ENCODE peak calls at places on chromosomes 7 and 10, in four cellular contexts. N is left ventricle myocardium inferior, M is sigmoid colon, P is tibial artery. F is an unnamed sample. For H3K4me1, the result is how much of the 10 kb centered on the place peaks cover.

GRCh38 chr7:86647340-86648094 is 3.8 kb downstream of the GRM3 start:
- DNase-seq in N (no peak), P (no peak), M (no peak), F (no peak)

GRCh38 chr7:1770331-1770730 is 100.3 kb downstream of the ELFN1 start:
- DNase-seq in N (no peak), M (no peak), P (no peak), F (no peak)

GRCh38 chr7:95056107-95056689 is 148.8 kb downstream of the PPP1R9A start:
- DNase-seq in N (no peak), M (no peak), P (no peak), F (no peak)

GRCh38 chr7:90568213-90568612 is 27.9 kb upstream of the CDK14 start:
- DNase-seq in M (no peak), N (no peak), P (no peak), F (no peak)

GRCh38 chr10:98373691-98374090 is 41.3 kb downstream of the PYROXD2 start:
- DNase-seq in P (no peak), M (no peak), N (no peak), F (no peak)

GRCh38 chr10:63711866-63712716 is 190.9 kb downstream of the REEP3 start:
- DNase-seq in P (peak), M (peak), N (peak), F (no peak)

GRCh38 chr10:11489591-11489990 is 121.9 kb downstream of the USP6NL start:
- DNase-seq in N (no peak), P (no peak), M (no peak), F (no peak)

GRCh38 chr10:31242902-31243301 is 76.1 kb upstream of the ZEB1 start:
- DNase-seq in N (no peak), M (no peak), P (no peak), F (no peak)

GRCh38 chr10:73095479-73096021 is 1.1 kb downstream of the P4HA1 start:
- DNase-seq in P (peak), N (peak), M (peak), F (no peak)

GRCh38 chr7:94060772-94061171 is 56.6 kb upstream of the BET1 start:
- DNase-seq in P (no peak), N (no peak), M (no peak), F (no peak)

GRCh38 chr10:89092981-89093380 is 102.4 kb downstream of the FAS start:
- DNase-seq in M (no peak), P (no peak), N (no peak), F (no peak)

GRCh38 chr10:89003344-89003743 is 12.7 kb downstream of the FAS start:
- DNase-seq in M (no peak), N (no peak), P (no peak), F (no peak)

GRCh38 chr10:98262571-98262970 is 5.4 kb downstream of the LOXL4 start:
- DNase-seq in N (peak), M (no peak), P (no peak), F (no peak)

GRCh38 chr7:123674399-123675091 is 18.9 kb downstream of the LMOD2 start:
- DNase-seq in N (no peak), P (no peak), M (no peak), F (no peak)

GRCh38 chr10:87093461-87094372 is 926 bp downstream of the GLUD1 start:
- DNase-seq in M (peak), N (peak), P (peak), F (peak)

GRCh38 chr7:1725199-1725701 is 55.2 kb downstream of the ELFN1 start:
- DNase-seq in M (no peak), N (peak), P (no peak), F (no peak)

GRCh38 chr7:101420436-101420835 is 57.8 kb downstream of the COL26A1 start:
- DNase-seq in M (no peak), P (no peak), N (no peak), F (no peak)

GRCh38 chr7:78970440-78970916 is 483.0 kb downstream of the MAGI2 start:
- DNase-seq in M (no peak), N (no peak), P (no peak), F (no peak)

GRCh38 chr10:13720699-13721098 is 133.9 kb downstream of the PRPF18 start:
- DNase-seq in N (no peak), M (no peak), P (no peak), F (no peak)

GRCh38 chr7:114631249-114631822 is 216.7 kb downstream of the FOXP2 start:
- DNase-seq in M (no peak), P (no peak), N (no peak), F (no peak)

GRCh38 chr10:109429956-109430760 is 493.2 kb downstream of the XPNPEP1 start:
- DNase-seq in M (no peak), P (peak), N (no peak), F (no peak)

GRCh38 chr7:95525503-95525902 is 39.8 kb downstream of the ASB4 start:
- DNase-seq in P (no peak), M (no peak), N (no peak), F (no peak)

GRCh38 chr7:135678612-135679575 is 16.6 kb downstream of the STMP1 start:
- DNase-seq in M (peak), N (no peak), P (no peak), F (no peak)

DNA sequence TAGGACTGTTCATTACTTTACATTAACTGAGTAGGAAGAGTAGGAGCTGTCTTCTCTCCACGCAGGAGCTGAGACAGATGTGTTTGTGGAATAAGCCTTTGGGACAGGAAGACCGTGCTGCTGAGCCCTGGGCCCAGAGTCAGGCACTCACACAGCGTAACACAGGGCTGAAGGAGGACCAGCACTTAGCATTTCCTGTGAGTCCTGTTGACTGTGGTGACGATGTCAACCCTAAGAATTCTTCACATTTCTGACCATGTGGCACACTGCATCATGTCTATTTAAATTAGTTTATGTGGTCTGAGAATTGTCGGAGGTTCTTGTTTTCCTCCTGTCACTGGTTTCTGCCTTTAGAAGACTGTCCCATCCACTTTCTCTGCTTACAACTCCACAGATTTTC is 117.2 kb downstream of the PIP4K2A start:
- DNase-seq in P (no peak), N (no peak), M (no peak), F (no peak)
- H3K27ac ChIP-seq in P (no peak), N (no peak), M (no peak), F (peak)

DNA sequence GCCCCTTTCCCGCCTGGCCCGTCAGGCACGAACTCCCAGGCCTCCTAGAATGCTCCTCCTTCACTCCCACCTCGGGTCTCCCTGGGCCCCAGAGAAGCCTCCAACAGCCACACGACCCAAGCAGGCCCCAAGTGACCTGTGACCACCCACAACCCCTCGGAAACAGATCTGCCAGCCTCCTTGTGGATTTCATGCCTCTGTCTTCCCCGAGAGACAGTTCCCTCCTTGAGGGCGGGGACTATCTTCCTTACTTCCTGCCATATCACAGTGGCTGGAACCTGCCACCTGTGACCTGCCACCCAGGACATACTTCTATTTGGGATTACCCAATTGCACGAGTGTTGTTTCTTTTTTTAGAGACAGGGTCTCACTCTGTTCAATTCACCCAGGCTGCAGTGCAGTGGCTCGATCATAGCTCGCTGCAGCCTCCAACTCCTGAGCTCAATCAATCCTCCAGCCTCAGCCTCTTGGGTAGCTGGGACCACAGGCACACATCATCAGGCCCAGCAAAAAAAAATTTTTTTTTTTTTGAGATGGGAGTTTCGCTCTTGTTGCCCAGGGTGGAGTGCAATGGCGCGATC is 25.9 kb downstream of the TNRC18 start:
- DNase-seq in M (no peak), N (no peak), P (no peak), F (no peak)
- H3K4me1 ChIP-seq in M (under half), N (under half), P (under half), F (under half)

GRCh38 chr10:77837248-77837924 is 89.2 kb downstream of the DLG5 start:
- DNase-seq in P (no peak), M (peak), N (no peak), F (peak)
- TF ChIP-seq CTCF in P (no peak), M (no peak), N (no peak), F (no peak)

GRCh38 chr7:44561962-44562621 is 11.6 kb downstream of the DDX56 start:
- DNase-seq in N (no peak), M (no peak), P (peak), F (no peak)

GRCh38 chr7:44561481-44561880 is 12.2 kb downstream of the DDX56 start:
- DNase-seq in P (peak), N (no peak), M (no peak), F (no peak)

GRCh38 chr7:44563171-44563679 is 10.5 kb downstream of the DDX56 start:
- DNase-seq in P (peak), M (no peak), N (no peak), F (no peak)

GRCh38 chr7:44557485-44557884 is 16.2 kb downstream of the DDX56 start:
- DNase-seq in M (no peak), P (no peak), N (no peak), F (no peak)

DNA sequence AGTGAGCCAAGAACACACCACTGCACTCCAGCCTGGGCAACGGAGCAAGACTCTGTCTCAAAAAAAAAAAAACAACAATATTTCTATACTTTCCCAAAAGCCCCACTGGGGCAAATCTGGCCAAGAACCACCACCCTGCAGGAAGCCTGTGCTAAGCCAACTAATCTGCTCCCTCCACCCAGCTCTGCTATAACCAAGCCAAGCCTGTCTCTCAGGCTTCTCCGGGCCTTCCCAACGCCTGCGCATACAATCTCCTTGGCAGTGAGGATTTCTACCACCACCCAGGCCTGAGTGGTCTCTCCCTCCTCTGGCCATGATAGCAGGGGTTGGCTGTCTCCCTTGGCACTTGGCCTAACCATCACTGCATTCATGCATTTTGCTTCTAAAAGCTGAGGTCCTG is 14.2 kb downstream of the DDX56 start:
- DNase-seq in N (no peak), M (no peak), P (no peak), F (no peak)
- H3K27ac ChIP-seq in N (no peak), M (no peak), P (no peak), F (no peak)

GRCh38 chr7:16347461-16348192 is 73.7 kb downstream of the CRPPA start:
- DNase-seq in N (no peak), P (no peak), M (no peak), F (no peak)

GRCh38 chr7:16348251-16348650 is 73.1 kb downstream of the CRPPA start:
- DNase-seq in N (no peak), P (no peak), M (no peak), F (no peak)

GRCh38 chr7:16354573-16354972 is 66.8 kb downstream of the CRPPA start:
- DNase-seq in M (no peak), P (no peak), N (no peak), F (no peak)

GRCh38 chr7:16353226-16353625 is 68.1 kb downstream of the CRPPA start:
- DNase-seq in N (no peak), P (no peak), M (no peak), F (no peak)

DNA sequence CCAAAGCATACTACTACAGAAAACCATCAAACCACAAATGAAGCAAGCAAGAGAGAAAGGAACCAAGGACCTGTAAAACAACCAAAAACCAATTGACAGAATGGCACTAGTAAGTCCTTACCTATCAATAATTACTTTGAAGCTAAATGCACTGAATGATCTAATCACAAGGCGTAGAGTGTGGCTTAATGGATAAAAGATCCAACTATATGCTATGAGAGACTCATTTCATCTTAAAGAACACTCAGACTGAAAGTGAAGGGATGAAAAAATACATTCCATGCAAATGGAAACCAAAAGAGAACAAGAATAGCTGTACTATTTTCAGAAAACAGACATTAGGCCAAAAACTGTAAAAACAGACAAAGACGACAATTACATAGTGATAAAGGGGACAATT is 70.7 kb downstream of the CRPPA start:
- DNase-seq in M (no peak), N (no peak), P (no peak), F (no peak)
- H3K4me1 ChIP-seq in M (under half), N (under half), P (under half), F (under half)

GRCh38 chr7:44057849-44058758 is 7.3 kb downstream of the PGAM2 start:
- DNase-seq in M (peak), P (peak), N (peak), F (no peak)
- TF ChIP-seq CTCF in M (no peak), P (no peak), N (no peak), F (no peak)

DNA sequence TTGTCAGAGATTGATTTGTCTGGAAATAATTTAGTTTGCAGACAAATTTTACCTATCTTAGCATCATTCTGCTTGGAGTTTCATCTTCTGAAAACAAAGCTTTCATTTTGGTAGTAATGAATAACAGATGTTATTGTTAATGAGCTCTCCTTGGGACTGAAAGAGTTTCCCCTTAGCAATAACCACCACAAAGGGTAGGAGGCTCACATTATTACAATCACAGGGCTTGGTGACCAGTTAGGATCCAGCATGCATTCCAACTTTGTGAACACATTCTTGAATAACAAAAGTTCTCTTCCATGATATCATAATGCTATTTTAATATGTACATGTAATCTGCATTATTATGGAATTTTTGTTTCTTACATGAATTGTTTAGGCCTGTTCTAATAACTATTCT is 148.8 kb upstream of the VWC2 start:
- DNase-seq in N (no peak), P (no peak), M (no peak), F (no peak)
- H3K27ac ChIP-seq in N (peak), P (no peak), M (no peak), F (no peak)

GRCh38 chr7:44105832-44106231 is 1.7 kb downstream of the AEBP1 start:
- DNase-seq in M (no peak), P (no peak), N (no peak), F (no peak)

GRCh38 chr7:44104880-44105771 is 981 bp downstream of the AEBP1 start:
- DNase-seq in M (peak), P (peak), N (no peak), F (no peak)

GRCh38 chr7:44103566-44103940 is 592 bp upstream of the AEBP1 start:
- DNase-seq in P (no peak), N (no peak), M (no peak), F (no peak)

GRCh38 chr7:44102846-44103565 is 1.1 kb upstream of the AEBP1 start:
- DNase-seq in M (no peak), N (no peak), P (no peak), F (no peak)

GRCh38 chr7:44103941-44104879 is at the start of gene AEBP1:
- DNase-seq in P (peak), N (no peak), M (peak), F (peak)
- H3K4me1 ChIP-seq in P (under half), N (under half), M (under half), F (under half)